ENCODE peak calls at places on chromosomes 11 and 22, in eight cellular contexts. K is activated CD4-positive, alpha-beta memory T cell treated with anti-CD3 and anti-CD28 coated beads for 36 hours; G is AML-193; Q is NCI-H2081; P is RWPE1; W is tibial artery; D is IMR-90; T is immature natural killer cell. B is an unnamed sample.

GRCh38 chr22:43207849-43208702 is 21.1 kb upstream of the TTLL12 start:
- DNase-seq in K (no peak), G (no peak), Q (no peak), P (no peak), W (no peak), D (no peak), T (no peak), B (no peak)

GRCh38 chr11:102946237-102946636 is 9.3 kb downstream of the MMP13 start:
- DNase-seq in K (no peak), G (no peak), Q (no peak), P (no peak), W (no peak), D (no peak), T (no peak), B (no peak)

GRCh38 chr11:62656801-62657429 is 3.8 kb upstream of the INTS5 start:
- DNase-seq in K (no peak), G (no peak), Q (no peak), P (no peak), W (no peak), D (no peak), T (no peak), B (no peak)

GRCh38 chr22:45516923-45517675 is 14.4 kb downstream of the FBLN1 start:
- DNase-seq in K (no peak), G (no peak), Q (no peak), P (no peak), W (no peak), D (peak; percentile 62), T (no peak), B (peak; percentile 50)

GRCh38 chr22:40684728-40685127 is 5.4 kb downstream of the MCHR1 start:
- DNase-seq in K (no peak), G (no peak), Q (no peak), P (no peak), W (no peak), D (no peak), T (no peak), B (no peak)

GRCh38 chr11:20192151-20192550 is 31.9 kb upstream of the DBX1 start:
- DNase-seq in K (no peak), G (no peak), Q (no peak), P (no peak), W (no peak), D (no peak), T (no peak), B (no peak)

GRCh38 chr11:13834463-13834862 is 128.1 kb upstream of the SPON1 start:
- DNase-seq in K (no peak), G (no peak), Q (no peak), P (no peak), W (no peak), D (no peak), T (no peak), B (no peak)

GRCh38 chr11:83157755-83158473 is 983 bp downstream of the PCF11 start:
- DNase-seq in K (peak; percentile 67), G (peak; percentile 52), Q (peak; percentile 40), P (peak; percentile 64), W (peak; percentile 71), D (peak; percentile 33), T (peak; percentile 54), B (peak; percentile 36)

GRCh38 chr11:72139500-72139899 is 4.0 kb downstream of the FOLR3 start:
- DNase-seq in K (no peak), G (no peak), Q (no peak), P (no peak), W (no peak), D (no peak), T (no peak), B (no peak)

GRCh38 chr22:44824271-44824670 is 71.9 kb downstream of the ARHGAP8 start:
- DNase-seq in K (no peak), G (no peak), Q (no peak), P (no peak), W (no peak), D (no peak), T (no peak), B (no peak)

GRCh38 chr22:36467042-36467810 is 14.2 kb downstream of the TXN2 start:
- DNase-seq in K (no peak), G (no peak), Q (no peak), P (no peak), W (no peak), D (peak; percentile 86), T (no peak), B (peak; percentile 78)

GRCh38 chr22:27019827-27020226 is 362.4 kb downstream of the MIAT start:
- DNase-seq in K (no peak), G (no peak), Q (no peak), P (no peak), W (no peak), D (no peak), T (no peak), B (no peak)

GRCh38 chr22:25658641-25659040 is 83.3 kb upstream of the MYO18B start:
- DNase-seq in K (no peak), G (no peak), Q (no peak), P (no peak), W (no peak), D (no peak), T (no peak), B (no peak)

GRCh38 chr11:18485905-18486528 is 30.4 kb downstream of the LDHAL6A start:
- DNase-seq in K (peak; percentile 21), G (no peak), Q (no peak), P (no peak), W (no peak), D (no peak), T (no peak), B (no peak)

GRCh38 chr11:113796663-113797259 is 17.2 kb downstream of the CLDN25 start:
- DNase-seq in K (no peak), G (peak; percentile 42), Q (peak; percentile 57), P (peak; percentile 53), W (no peak), D (peak; percentile 34), T (peak; percentile 12), B (peak; percentile 62)

GRCh38 chr11:21115999-21116398 is 446.6 kb downstream of the NELL1 start:
- DNase-seq in K (no peak), G (no peak), Q (no peak), P (no peak), W (no peak), D (no peak), T (no peak), B (no peak)

GRCh38 chr22:26702906-26703830 is 45.8 kb downstream of the MIAT start:
- DNase-seq in K (no peak), G (no peak), Q (no peak), P (no peak), W (no peak), D (peak; percentile 90), T (no peak), B (no peak)

GRCh38 chr22:27046126-27046525 is 388.7 kb downstream of the MIAT start:
- DNase-seq in K (no peak), G (no peak), Q (peak; percentile 11), P (no peak), W (no peak), D (no peak), T (no peak), B (no peak)

B was measured in AG08396.